ENCODE peak calls at places on chromosomes 7 and 10, in ten cellular contexts. Y is brain microvascular endothelial cell; F is SJSA1; X is tibial artery; V is IMR-90; U is cardiac muscle cell; Q is kidney; P is CD4-positive, CD25-positive, alpha-beta regulatory T cell; D is HepG2; C is ovary. H is an unnamed sample.

GRCh38 chr7:46835556-46835955 is 746.4 kb downstream of the TNS3 start:
- DNase-seq in F (no peak), C (no peak), X (no peak), P (no peak), V (peak), D (no peak), Q (no peak), U (no peak), Y (peak), H (no peak)

GRCh38 chr7:38190010-38190409 is 12.0 kb downstream of the STARD3NL start:
- DNase-seq in C (no peak), D (no peak), Q (no peak), F (no peak), P (no peak), Y (peak), X (no peak), V (peak), U (no peak), H (no peak)

GRCh38 chr10:5272065-5272803 is 75.6 kb downstream of the AKR1C4 start:
- DNase-seq in U (no peak), C (no peak), F (no peak), V (no peak), X (no peak), P (no peak), Y (no peak), D (no peak), Q (no peak), H (no peak)

GRCh38 chr10:119241066-119241465 is 33.7 kb downstream of the GRK5 start:
- DNase-seq in F (no peak), U (no peak), X (no peak), P (no peak), D (no peak), Y (no peak), V (no peak), Q (no peak), C (no peak), H (no peak)

GRCh38 chr10:112258407-112258806 is 24.8 kb upstream of the TECTB start:
- DNase-seq in U (no peak), Y (no peak), C (no peak), F (no peak), D (peak), P (no peak), X (no peak), V (no peak), Q (no peak), H (no peak)

GRCh38 chr10:86375204-86375603 is 8.6 kb upstream of the GRID1 start:
- DNase-seq in F (no peak), Q (no peak), Y (no peak), C (no peak), X (no peak), P (no peak), V (no peak), U (no peak), D (no peak), H (no peak)

GRCh38 chr7:84194484-84195260 is at the start of gene SEMA3A:
- DNase-seq in D (peak), P (no peak), Y (peak), F (peak), Q (no peak), C (no peak), V (peak), U (peak), X (peak), H (no peak)

GRCh38 chr10:100014129-100014762 is 4.5 kb upstream of the DNMBP start:
- DNase-seq in X (no peak), Q (no peak), C (no peak), P (no peak), Y (no peak), V (no peak), D (no peak), F (no peak), U (no peak), H (no peak)

GRCh38 chr7:28573059-28573553 is 160.8 kb downstream of the CREB5 start:
- DNase-seq in P (no peak), V (peak), X (no peak), Q (peak), C (no peak), F (no peak), Y (peak), U (no peak), D (peak), H (no peak)

GRCh38 chr10:49001861-49002675 is 62.4 kb upstream of the LRRC18 start:
- DNase-seq in Q (no peak), Y (no peak), X (no peak), F (no peak), C (peak), U (no peak), D (no peak), V (no peak), P (no peak), H (no peak)

GRCh38 chr10:70585555-70586243 is 16.8 kb downstream of the PRF1 start:
- DNase-seq in Y (no peak), C (no peak), X (no peak), F (no peak), Q (no peak), U (no peak), D (no peak), P (no peak), V (no peak), H (no peak)

GRCh38 chr7:25075459-25075858 is 49.6 kb downstream of the CYCS start:
- DNase-seq in F (no peak), D (no peak), P (no peak), X (no peak), Q (no peak), Y (no peak), V (peak), C (no peak), U (no peak), H (no peak)

GRCh38 chr7:142323706-142324105 is 65.8 kb upstream of the PRSS58 start:
- DNase-seq in Q (no peak), P (no peak), V (no peak), Y (no peak), U (peak), C (no peak), F (no peak), D (peak), X (no peak), H (no peak)

GRCh38 chr10:101141622-101142532 is 10.8 kb downstream of the TLX1 start:
- DNase-seq in C (peak), Q (peak), U (peak), Y (peak), X (peak), V (peak), D (peak), P (peak), F (peak), H (peak)

GRCh38 chr7:37732253-37732652 is 48.7 kb downstream of the GPR141 start:
- DNase-seq in Y (no peak), C (no peak), P (no peak), F (no peak), D (peak), Q (no peak), U (peak), V (no peak), X (peak), H (no peak)

GRCh38 chr7:54722502-54722901 is 36.5 kb downstream of the SEC61G start:
- DNase-seq in X (no peak), F (no peak), Q (no peak), Y (no peak), U (no peak), P (no peak), C (no peak), D (no peak), V (no peak), H (no peak)

GRCh38 chr7:32891046-32891799 is at the start of gene KBTBD2:
- DNase-seq in V (peak), U (peak), F (peak), P (peak), Q (peak), C (peak), X (peak), Y (peak), D (peak), H (peak)

GRCh38 chr10:63819753-63820347 is 298.6 kb downstream of the REEP3 start:
- DNase-seq in U (peak), D (peak), X (peak), V (peak), P (no peak), F (peak), Y (peak), Q (peak), C (peak), H (peak)

GRCh38 chr7:74542558-74543117 is 88.9 kb downstream of the GTF2IRD1 start:
- DNase-seq in C (no peak), U (no peak), P (no peak), V (no peak), Y (no peak), F (no peak), D (no peak), X (no peak), Q (no peak), H (peak)

GRCh38 chr10:78996449-78997129 is 72.2 kb upstream of the ZMIZ1 start:
- DNase-seq in Q (no peak), D (no peak), V (no peak), X (peak), F (no peak), U (no peak), C (no peak), P (no peak), Y (no peak), H (peak)

GRCh38 chr10:28678687-28679457 is 1.6 kb downstream of the BAMBI start:
- DNase-seq in Y (no peak), V (peak), U (peak), D (peak), F (peak), Q (no peak), C (no peak), P (no peak), X (no peak), H (peak)
- H3K4me3 ChIP-seq in Y (peak), V (peak), U (peak), D (peak), F (peak), Q (peak), C (peak), P (peak), X (peak), H (peak)

GRCh38 chr7:30997316-30997715 is 33.6 kb downstream of the GHRHR start:
- DNase-seq in X (no peak), F (no peak), P (no peak), V (peak), D (no peak), U (no peak), C (no peak), Q (no peak), Y (peak), H (no peak)
- H3K27ac ChIP-seq in X (no peak), F (no peak), P (no peak), V (no peak), D (no peak), U (no peak), C (no peak), Q (no peak), Y (no peak), H (no peak)

GRCh38 chr10:72086466-72087391 is 1.6 kb downstream of the SPOCK2 start:
- DNase-seq in V (peak), D (peak), Y (no peak), U (peak), Q (peak), F (no peak), P (peak), C (no peak), X (no peak), H (no peak)
- H3K4me3 ChIP-seq in V (no peak), D (peak), Y (no peak), U (peak), Q (peak), F (no peak), P (peak), C (peak), X (peak), H (peak)

DNA sequence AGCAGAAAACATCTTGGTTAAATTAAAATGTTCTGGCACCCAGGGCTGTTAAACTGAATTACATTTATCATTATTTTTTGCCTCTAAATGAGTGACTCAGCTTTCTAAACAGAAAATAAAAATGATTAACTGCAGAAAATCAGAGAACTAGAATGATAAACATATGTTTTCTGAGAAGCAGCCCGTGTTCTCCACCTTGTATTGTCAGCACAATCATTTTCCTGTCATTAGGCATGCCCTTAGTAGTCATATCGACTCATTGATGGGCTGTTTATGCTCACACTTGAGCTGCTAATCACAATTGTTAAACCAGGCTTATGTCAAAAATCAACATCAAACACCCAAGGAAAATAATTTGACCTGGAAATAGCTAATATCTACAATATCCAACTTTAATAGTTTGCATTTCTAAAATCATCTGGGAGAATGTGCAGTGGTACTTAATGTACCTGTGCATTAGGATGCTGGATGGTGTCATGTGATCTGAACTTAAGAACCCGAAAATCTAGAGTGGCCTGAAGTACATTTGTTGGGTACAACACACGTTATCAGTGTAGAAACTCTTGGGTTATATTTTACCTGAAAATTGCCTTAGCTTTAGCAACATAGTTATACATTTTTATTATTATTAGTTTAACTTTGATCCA is 2.3 kb downstream of the MDFIC start:
- DNase-seq in F (no peak), P (no peak), U (no peak), Q (no peak), X (no peak), D (no peak), Y (no peak), C (no peak), V (no peak), H (no peak)
- H3K27ac ChIP-seq in F (peak), P (peak), U (no peak), Q (no peak), X (no peak), D (no peak), Y (no peak), C (no peak), V (no peak), H (peak)

GRCh38 chr7:111486472-111487142 is 75.7 kb downstream of the IMMP2L start:
- DNase-seq in X (no peak), V (peak), F (no peak), C (no peak), Y (peak), D (peak), U (peak), Q (no peak), P (no peak), H (no peak)
- H3K4me3 ChIP-seq in X (no peak), V (no peak), F (no peak), C (no peak), Y (no peak), D (no peak), U (no peak), Q (no peak), P (no peak), H (no peak)

GRCh38 chr10:44696496-44696895 is 214.6 kb upstream of the TMEM72 start:
- DNase-seq in Q (no peak), Y (no peak), U (no peak), D (no peak), F (peak), X (peak), V (peak), C (no peak), P (no peak), H (no peak)

GRCh38 chr10:44702531-44702930 is 208.6 kb upstream of the TMEM72 start:
- DNase-seq in C (no peak), V (no peak), Q (no peak), U (no peak), D (no peak), X (no peak), F (no peak), P (no peak), Y (no peak), H (no peak)

DNA sequence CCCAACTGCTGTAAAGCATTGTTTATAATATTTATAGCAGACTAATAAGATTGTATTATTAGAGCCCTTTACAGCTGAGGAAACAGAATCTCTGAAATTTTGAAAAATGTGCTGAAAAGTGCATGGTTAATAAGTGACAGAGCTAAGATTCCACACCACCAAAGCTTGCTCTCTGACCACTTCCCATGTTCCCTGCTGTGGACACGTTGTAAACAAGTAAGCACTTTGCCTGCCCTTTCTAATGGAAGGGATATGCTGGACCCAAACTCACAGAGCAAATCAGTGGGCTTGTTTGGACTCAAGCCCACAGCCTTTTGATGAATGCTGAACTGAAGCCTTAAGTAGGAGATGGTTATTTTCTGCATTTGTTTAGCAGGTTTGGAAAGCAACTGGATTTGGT is 214.0 kb upstream of the TMEM72 start:
- DNase-seq in P (no peak), Q (no peak), V (no peak), U (no peak), D (peak), X (no peak), C (no peak), F (no peak), Y (no peak), H (no peak)
- H3K27ac ChIP-seq in P (no peak), Q (peak), V (no peak), U (no peak), D (no peak), X (no peak), C (no peak), F (peak), Y (no peak), H (no peak)

GRCh38 chr7:99108615-99109014 is 35.3 kb downstream of the SMURF1 start:
- DNase-seq in Y (no peak), V (peak), P (no peak), C (no peak), Q (no peak), D (no peak), X (no peak), F (no peak), U (no peak), H (no peak)
- H3K4me3 ChIP-seq in Y (no peak), V (no peak), P (no peak), C (no peak), Q (no peak), D (no peak), X (no peak), F (no peak), U (no peak), H (no peak)

H was measured in right atrium auricular region.